ENCODE peak calls at places on chromosomes 6 and 20, in five cellular contexts. T is pancreas, M is kidney epithelial cell, W is AG10803, H is lower lobe of right lung. Z is an unnamed sample.

GRCh38 chr20:34874094-34874654 is 1.5 kb upstream of the GGT7 start:
- DNase-seq in T (peak), M (peak), W (peak), H (peak), Z (peak)

GRCh38 chr20:33589059-33589458 is 73.1 kb upstream of the C20orf144 start:
- DNase-seq in T (no peak), M (no peak), W (no peak), H (no peak), Z (no peak)

GRCh38 chr6:127026247-127026646 is 92.2 kb upstream of the RSPO3 start:
- DNase-seq in T (no peak), M (peak), W (no peak), H (no peak), Z (no peak)

GRCh38 chr20:49433387-49433786 is 49.1 kb downstream of the KCNB1 start:
- DNase-seq in T (no peak), M (no peak), W (no peak), H (no peak), Z (no peak)

GRCh38 chr20:43938932-43939761 is 24.5 kb downstream of the TOX2 start:
- DNase-seq in T (no peak), M (peak), W (peak), H (peak), Z (peak)

GRCh38 chr6:36769676-36770499 is 69.4 kb downstream of the CPNE5 start:
- DNase-seq in T (no peak), M (no peak), W (peak), H (peak), Z (no peak)

GRCh38 chr20:51462566-51463276 is 79.8 kb downstream of the NFATC2 start:
- DNase-seq in T (peak), M (no peak), W (peak), H (peak), Z (no peak)

GRCh38 chr6:17790486-17790885 is 83.8 kb upstream of the NUP153 start:
- DNase-seq in T (no peak), M (no peak), W (peak), H (no peak), Z (no peak)

GRCh38 chr20:48523191-48523757 is 304.5 kb downstream of the PREX1 start:
- DNase-seq in T (no peak), M (no peak), W (peak), H (no peak), Z (peak)

GRCh38 chr20:44097521-44098255 is 89.3 kb downstream of the JPH2 start:
- DNase-seq in T (no peak), M (no peak), W (no peak), H (no peak), Z (no peak)

GRCh38 chr6:160221423-160221822 is 37.2 kb downstream of the SLC22A2 start:
- DNase-seq in T (no peak), M (no peak), W (peak), H (no peak), Z (no peak)

GRCh38 chr6:117616971-117617765 is 14.9 kb upstream of the GOPC start:
- DNase-seq in T (no peak), M (no peak), W (no peak), H (no peak), Z (no peak)

GRCh38 chr6:157898169-157898568 is 75.1 kb downstream of the SNX9 start:
- DNase-seq in T (no peak), M (no peak), W (no peak), H (no peak), Z (no peak)

GRCh38 chr20:50350510-50351249 is 159.5 kb upstream of the PTPN1 start:
- DNase-seq in T (no peak), M (no peak), W (no peak), H (no peak), Z (no peak)

GRCh38 chr6:170224694-170225660 is 65.9 kb downstream of the DLL1 start:
- DNase-seq in T (peak), M (peak), W (no peak), H (no peak), Z (no peak)

GRCh38 chr20:24700166-24700860 is 230.9 kb downstream of the SYNDIG1 start:
- DNase-seq in T (no peak), M (no peak), W (no peak), H (no peak), Z (no peak)

GRCh38 chr6:56616967-56617366 is 25.7 kb downstream of the DST start:
- DNase-seq in T (no peak), M (no peak), W (no peak), H (no peak), Z (no peak)

GRCh38 chr6:85677243-85677956 is 34.7 kb upstream of the SYNCRIP start:
- DNase-seq in T (no peak), M (no peak), W (peak), H (no peak), Z (no peak)
- TF ChIP-seq CTCF in T (no peak), M (no peak), W (peak), H (peak), Z (no peak)

GRCh38 chr20:10539818-10540553 is 104.9 kb downstream of the SLX4IP start:
- DNase-seq in T (no peak), M (no peak), W (no peak), H (no peak), Z (no peak)
- H3K4me3 ChIP-seq in T (no peak), M (no peak), W (no peak), H (no peak), Z (no peak)

DNA sequence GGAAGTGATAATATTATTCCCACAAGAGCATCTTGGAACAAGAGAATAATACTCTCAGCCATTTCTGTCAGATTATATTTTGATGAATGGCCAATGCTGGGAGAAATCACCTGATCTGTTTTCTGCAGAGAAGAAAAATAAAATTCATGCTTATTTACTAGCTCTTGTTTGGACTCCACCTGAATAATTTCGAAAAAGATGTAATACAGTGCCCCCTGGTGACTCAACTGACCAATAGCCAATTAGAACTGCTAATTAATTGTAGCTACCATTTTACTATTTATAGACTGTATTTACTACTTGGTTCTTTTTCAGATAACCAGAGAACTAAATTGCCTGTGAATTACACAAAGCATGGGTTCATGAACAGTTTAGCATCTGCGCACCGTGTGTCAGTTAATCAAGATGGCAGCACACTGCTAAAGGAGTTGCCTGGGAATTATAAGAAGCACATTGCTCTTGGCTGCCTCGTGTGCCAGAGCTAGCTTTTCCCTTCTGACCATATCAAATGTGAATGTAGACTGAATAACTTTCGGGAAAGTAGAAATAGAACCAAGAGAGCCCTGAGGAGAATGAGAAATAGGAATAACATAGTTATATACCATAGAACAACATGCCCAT is 78.6 kb upstream of the TRDN start:
- DNase-seq in T (no peak), M (no peak), W (peak), H (no peak), Z (no peak)
- TF ChIP-seq CTCF in T (no peak), M (peak), W (peak), H (peak), Z (peak)

GRCh38 chr20:57181639-57182038 is 84.8 kb downstream of the BMP7 start:
- DNase-seq in T (no peak), M (no peak), W (no peak), H (no peak), Z (no peak)
- H3K4me3 ChIP-seq in T (no peak), M (no peak), W (no peak), H (no peak), Z (no peak)

GRCh38 chr20:46057856-46058655 is 29.0 kb downstream of the SLC12A5 start:
- DNase-seq in T (no peak), M (no peak), W (peak), H (peak), Z (no peak)
- TF ChIP-seq CTCF in T (no peak), M (peak), W (peak), H (no peak), Z (peak)

DNA sequence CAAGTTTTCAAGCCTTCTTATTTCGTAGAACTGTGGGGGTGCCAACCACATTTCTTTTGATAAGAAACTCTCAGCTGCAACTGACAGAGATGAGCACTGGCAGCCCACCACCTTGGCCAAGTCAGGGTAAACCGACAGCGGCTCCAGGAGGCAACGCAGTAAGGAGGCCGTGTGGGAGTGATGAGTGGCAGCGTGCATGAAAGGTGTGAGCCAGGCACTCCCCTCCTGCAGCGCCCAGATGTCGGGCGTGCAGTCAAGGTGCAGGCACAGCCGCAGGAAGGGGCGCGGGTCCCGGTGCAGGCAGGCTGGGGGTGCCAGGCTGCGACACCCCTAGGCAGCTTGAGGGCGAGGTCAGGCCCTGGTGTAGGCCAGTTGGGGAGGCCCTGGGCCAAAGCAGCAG is 49.3 kb upstream of the HDAC2 start:
- DNase-seq in T (no peak), M (no peak), W (no peak), H (no peak), Z (no peak)
- H3K4me3 ChIP-seq in T (no peak), M (no peak), W (no peak), H (no peak), Z (no peak)

GRCh38 chr6:91337967-91338366 is 751.1 kb upstream of the MAP3K7 start:
- DNase-seq in T (no peak), M (no peak), W (no peak), H (no peak), Z (no peak)
- TF ChIP-seq CTCF in T (no peak), M (peak), W (no peak), H (no peak), Z (no peak)

DNA sequence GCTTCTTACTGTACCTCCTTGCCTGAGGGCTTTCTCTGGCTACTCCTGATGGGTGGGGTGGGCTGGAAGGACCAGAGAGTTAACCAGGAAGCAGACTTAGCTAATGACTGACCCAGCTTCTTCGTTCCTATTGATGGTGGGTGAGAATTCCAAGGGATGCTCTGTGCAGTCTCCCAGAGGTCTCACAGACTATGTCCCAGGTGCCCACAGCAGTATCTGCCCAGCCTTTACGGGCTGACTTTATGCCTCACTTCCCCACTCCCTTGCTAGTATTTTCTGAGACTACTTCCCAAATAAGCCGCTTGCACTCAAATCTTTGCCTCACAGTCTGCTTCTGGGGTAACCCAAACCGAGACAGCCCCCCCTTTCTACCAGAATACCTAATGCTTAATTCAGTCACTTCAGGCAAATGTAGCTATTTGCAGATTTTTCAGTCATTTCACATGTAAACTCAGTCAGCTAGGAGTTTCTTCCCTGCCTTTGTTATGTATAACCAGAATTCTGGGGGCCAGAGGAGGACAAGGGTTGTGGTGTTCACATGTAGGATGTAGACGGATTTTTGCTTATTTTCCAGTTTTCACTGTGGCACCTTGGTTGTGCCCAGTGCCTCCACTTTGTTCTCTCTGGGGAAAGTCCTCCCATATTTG is 51.3 kb downstream of the PROKR2 start:
- DNase-seq in T (no peak), M (no peak), W (no peak), H (no peak), Z (no peak)
- H3K4me3 ChIP-seq in T (no peak), M (no peak), W (no peak), H (no peak), Z (no peak)

DNA sequence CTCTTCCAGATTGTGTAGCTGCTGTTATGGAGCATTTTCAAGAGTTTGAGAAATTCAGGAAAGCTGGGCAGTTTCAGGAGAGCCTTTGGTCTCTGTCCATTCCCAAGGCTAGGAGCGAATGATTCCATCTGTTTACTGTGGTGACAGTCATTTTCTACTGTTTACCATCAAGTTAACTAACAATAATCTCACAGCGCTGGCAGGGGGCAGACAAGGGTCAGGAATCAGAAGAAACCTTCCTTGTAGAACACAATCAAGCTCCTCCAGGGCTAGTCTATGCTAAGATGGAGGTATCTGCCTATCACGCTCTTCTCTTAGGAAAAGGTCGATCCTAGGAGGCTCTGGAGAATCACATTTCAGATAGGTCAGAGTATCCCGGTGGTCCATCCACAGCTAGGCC is 293.9 kb downstream of the KIF16B start:
- DNase-seq in T (no peak), M (no peak), W (no peak), H (no peak), Z (no peak)
- TF ChIP-seq CTCF in T (no peak), M (no peak), W (peak), H (no peak), Z (no peak)

Z was measured in HFF-Myc.